ENCODE peak calls at places on chromosomes 2 and 18, in four cellular contexts. R is Peyer's patch, L is foreskin fibroblast, N is upper lobe of right lung. O is an unnamed sample.

GRCh38 chr2:147223553-147223952 is 621.3 kb upstream of the ACVR2A start:
- DNase-seq in R (no peak), L (peak; percentile 20), N (no peak), O (no peak)

GRCh38 chr18:25310045-25310444 is 41.9 kb downstream of the ZNF521 start:
- DNase-seq in R (no peak), L (peak; percentile 85), N (no peak), O (no peak)

GRCh38 chr2:152755029-152755428 is 36.6 kb downstream of the ARL6IP6 start:
- DNase-seq in R (peak; percentile 51), L (no peak), N (no peak), O (no peak)

GRCh38 chr2:2762166-2762897 is 431.3 kb upstream of the MYT1L start:
- DNase-seq in R (no peak), L (no peak), N (no peak), O (no peak)

GRCh38 chr2:108974674-108975073 is 14.3 kb downstream of the EDAR start:
- DNase-seq in R (no peak), L (no peak), N (no peak), O (no peak)

GRCh38 chr2:53752385-53752784 is 15.2 kb upstream of the CHAC2 start:
- DNase-seq in R (no peak), L (no peak), N (no peak), O (no peak)

GRCh38 chr2:23492941-23493340 is 108.0 kb downstream of the KLHL29 start:
- DNase-seq in R (no peak), L (peak; percentile 46), N (no peak), O (no peak)

GRCh38 chr2:239664216-239664785 is 263.5 kb upstream of the HDAC4 start:
- DNase-seq in R (peak; percentile 6), L (no peak), N (no peak), O (no peak)

GRCh38 chr2:176435691-176436215 is 166.5 kb downstream of the MTX2 start:
- DNase-seq in R (no peak), L (no peak), N (no peak), O (no peak)

GRCh38 chr2:88575051-88575450 is 52.2 kb downstream of the EIF2AK3 start:
- DNase-seq in R (no peak), L (no peak), N (no peak), O (no peak)

GRCh38 chr2:35462226-35462983 is 893.2 kb upstream of the CRIM1 start:
- DNase-seq in R (no peak), L (no peak), N (no peak), O (no peak)

GRCh38 chr2:228056706-228057105 is 124.8 kb downstream of the SPHKAP start:
- DNase-seq in R (no peak), L (no peak), N (no peak), O (no peak)

GRCh38 chr2:222450021-222450420 is 25.7 kb downstream of the SGPP2 start:
- DNase-seq in R (no peak), L (no peak), N (no peak), O (no peak)

GRCh38 chr2:198173242-198173641 is 368.8 kb downstream of the PLCL1 start:
- DNase-seq in R (no peak), L (no peak), N (no peak), O (no peak)

GRCh38 chr2:42770288-42771131 is 6.6 kb upstream of the OXER1 start:
- DNase-seq in R (peak; percentile 57), L (peak; percentile 54), N (no peak), O (no peak)

GRCh38 chr2:178796079-178796677 is 11.0 kb downstream of the TTN start:
- DNase-seq in R (no peak), L (peak; percentile 54), N (no peak), O (peak; percentile 6)

GRCh38 chr18:70181015-70181414 is 24.5 kb downstream of the RTTN start:
- DNase-seq in R (no peak), L (peak; percentile 77), N (no peak), O (peak; percentile 23)

GRCh38 chr18:58541137-58541788 is 87.6 kb downstream of the ALPK2 start:
- DNase-seq in R (no peak), L (peak; percentile 21), N (no peak), O (no peak)
- TF ChIP-seq CTCF in R (no peak), L (no peak), N (peak; percentile 15), O (peak; percentile 10)

DNA sequence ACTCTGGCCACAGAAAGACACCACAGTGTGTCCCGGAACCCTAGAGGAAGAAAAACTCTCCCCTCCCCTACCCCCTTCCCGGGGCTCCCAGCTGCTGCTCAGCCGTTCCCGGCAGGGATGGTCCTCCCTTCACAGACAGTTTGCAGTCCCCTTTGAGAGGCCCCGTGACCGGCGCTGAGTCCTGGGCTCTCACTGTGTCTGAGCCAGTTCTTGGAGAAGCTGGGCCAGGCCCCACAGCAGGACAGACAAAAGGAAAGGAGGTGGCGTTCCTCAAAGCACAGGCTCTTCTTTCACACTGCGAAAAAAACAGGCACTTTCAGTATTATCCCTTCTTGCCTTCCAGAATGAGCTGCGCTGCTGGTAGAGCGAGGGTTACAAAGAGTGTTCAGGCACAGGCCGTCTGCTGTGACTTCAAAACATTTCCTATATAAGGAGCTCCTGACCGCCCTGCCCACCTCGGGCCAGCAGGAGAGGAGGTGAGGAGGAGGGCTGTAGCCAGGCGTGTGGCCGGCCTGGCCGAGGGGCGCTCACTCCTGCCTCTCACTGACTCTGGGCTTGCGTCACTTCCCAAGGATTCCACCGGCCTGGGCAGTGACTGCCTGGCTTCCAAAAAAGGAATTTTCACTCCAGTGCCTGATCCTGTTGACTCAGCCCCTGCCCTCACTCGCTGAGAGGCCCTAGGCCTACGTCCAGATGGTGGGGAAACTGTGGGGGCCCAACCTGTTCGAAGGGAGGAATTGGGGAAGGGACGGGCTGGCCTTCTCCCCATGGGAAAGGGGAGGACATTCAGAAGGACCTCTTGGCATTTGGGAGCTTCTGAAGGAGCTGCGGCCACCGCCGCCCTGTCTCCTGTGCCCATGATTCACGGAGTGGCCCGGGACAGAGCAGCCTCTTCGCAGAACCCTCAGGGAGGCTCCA is 24.9 kb downstream of the CIDEA start:
- DNase-seq in R (peak; percentile 76), L (peak; percentile 99), N (peak; percentile 80), O (peak; percentile 83)
- H3K4me3 ChIP-seq in R (no peak overlapping the region), L (peak overlapping the region; percentile 58), N (peak overlapping the region; percentile 44), O (peak overlapping the region; percentile 42)

GRCh38 chr18:33020877-33021276 is 248.1 kb upstream of the KLHL14 start:
- DNase-seq in R (no peak), L (no peak), N (no peak), O (no peak)
- TF ChIP-seq CTCF in R (no peak), L (no peak), N (no peak), O (no peak)

GRCh38 chr18:58649966-58650816 is 21.1 kb upstream of the MALT1 start:
- DNase-seq in R (no peak), L (no peak), N (no peak), O (no peak)

GRCh38 chr18:58640428-58640805 is 11.5 kb upstream of the ALPK2 start:
- DNase-seq in R (no peak), L (no peak), N (no peak), O (no peak)

GRCh38 chr18:58645398-58645797 is 16.5 kb upstream of the ALPK2 start:
- DNase-seq in R (no peak), L (peak; percentile 20), N (no peak), O (peak; percentile 45)

GRCh38 chr18:58640891-58641610 is 12.2 kb upstream of the ALPK2 start:
- DNase-seq in R (no peak), L (no peak), N (no peak), O (no peak)

GRCh38 chr18:58646334-58646862 is 17.5 kb upstream of the ALPK2 start:
- DNase-seq in R (no peak), L (no peak), N (no peak), O (no peak)
- H3K4me3 ChIP-seq in R (no peak overlapping the region), L (no peak overlapping the region), N (no peak overlapping the region), O (no peak overlapping the region)

GRCh38 chr2:237128026-237128703 is 42.5 kb downstream of the COPS8 start:
- DNase-seq in R (peak; percentile 87), L (peak; percentile 99), N (peak; percentile 90), O (peak; percentile 96)
- TF ChIP-seq CTCF in R (no peak), L (peak; percentile 8), N (no peak), O (peak; percentile 38)

DNA sequence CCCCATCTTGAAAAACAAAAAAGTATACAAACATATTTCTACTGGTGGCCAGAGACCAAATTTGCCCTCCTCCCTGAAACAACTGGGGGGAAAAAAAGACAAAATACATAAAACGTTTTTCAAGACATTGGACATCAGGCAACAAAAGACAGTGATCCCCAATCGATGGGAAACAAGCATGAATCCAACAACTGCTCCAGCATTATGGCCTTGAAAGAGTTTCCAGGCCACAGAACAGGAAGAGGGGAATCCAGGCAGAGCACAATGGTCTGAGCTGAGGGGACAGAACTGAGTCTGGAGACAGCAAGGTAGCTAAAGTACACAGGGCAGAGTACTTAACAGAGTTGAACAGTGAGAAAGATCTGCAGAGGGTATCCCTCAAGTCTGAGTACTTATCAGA is 4.4 kb downstream of the CCDC88A start:
- DNase-seq in R (no peak), L (no peak), N (no peak), O (no peak)
- H3K4me3 ChIP-seq in R (no peak overlapping the region), L (no peak overlapping the region), N (no peak overlapping the region), O (no peak overlapping the region)

GRCh38 chr2:143559202-143559601 is 430.0 kb downstream of the ARHGAP15 start:
- DNase-seq in R (no peak), L (peak; percentile 6), N (no peak), O (no peak)

GRCh38 chr2:143560724-143561123 is 431.5 kb downstream of the ARHGAP15 start:
- DNase-seq in R (no peak), L (no peak), N (no peak), O (no peak)

GRCh38 chr2:143564419-143564818 is 435.2 kb downstream of the ARHGAP15 start:
- DNase-seq in R (no peak), L (no peak), N (no peak), O (no peak)

GRCh38 chr2:143553261-143553660 is 424.0 kb downstream of the ARHGAP15 start:
- DNase-seq in R (no peak), L (no peak), N (no peak), O (no peak)

GRCh38 chr2:143558665-143559064 is 429.4 kb downstream of the ARHGAP15 start:
- DNase-seq in R (no peak), L (peak; percentile 80), N (no peak), O (peak; percentile 27)
- TF ChIP-seq CTCF in R (no peak), L (no peak), N (no peak), O (no peak)

DNA sequence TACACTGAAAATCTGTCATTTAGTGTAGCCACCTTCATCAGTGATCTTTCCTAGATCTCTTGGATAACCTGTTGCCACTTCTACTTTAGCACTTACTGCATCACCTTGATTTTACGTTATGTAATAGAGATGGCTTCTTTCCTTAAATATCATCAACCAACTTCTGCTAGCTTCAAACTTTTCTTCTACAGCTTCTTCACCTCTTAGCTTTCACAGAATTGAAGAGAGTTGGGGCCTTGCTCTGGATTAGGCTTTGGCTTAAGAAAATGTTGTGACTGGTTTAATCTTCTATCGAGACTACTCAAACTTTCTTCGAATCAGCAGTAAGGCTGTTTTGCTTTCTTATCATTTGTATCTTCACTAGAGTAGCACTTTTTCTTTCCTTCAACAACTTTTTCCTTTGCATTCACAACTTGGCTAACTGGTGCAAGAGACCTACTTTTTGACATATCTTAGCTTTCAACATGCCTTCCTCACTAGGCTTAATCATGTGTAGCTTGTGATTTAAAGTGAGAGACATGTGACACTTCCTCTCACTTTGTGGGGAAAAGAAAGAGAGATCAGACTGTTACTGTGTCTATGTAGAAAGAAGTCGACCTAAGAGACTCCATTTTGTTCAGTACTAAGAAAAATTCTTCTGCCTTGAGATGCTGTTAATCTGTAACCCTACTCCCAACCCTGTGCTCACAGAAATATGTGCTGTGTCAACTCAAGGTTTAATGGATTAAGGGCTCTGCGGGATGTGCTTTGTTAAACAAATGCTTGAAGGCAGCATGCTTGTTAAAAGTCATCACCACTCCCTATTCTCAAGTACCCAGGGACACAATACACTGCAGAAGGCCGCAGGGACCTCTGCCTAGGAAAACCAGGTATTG is 99.6 kb downstream of the ATL2 start:
- DNase-seq in R (no peak), L (no peak), N (no peak), O (no peak)
- H3K4me3 ChIP-seq in R (no peak overlapping the region), L (no peak overlapping the region), N (no peak overlapping the region), O (no peak overlapping the region)